ENCODE peak calls at places on chromosomes 3 and 15, in eight cellular contexts. O is endothelial cell of umbilical vein, B is A549, E is HCT116, Z is WTC11, I is K562, D is HepG2, Y is GM12878. U is an unnamed sample.

GRCh38 chr3:143596957-143597642 is 251.2 kb downstream of the SLC9A9 start:
- DNase-seq in O (no peak), Y (no peak), E (no peak), B (no peak), D (no peak), Z (peak), I (peak), U (no peak)

GRCh38 chr3:131543714-131544113 is 40.9 kb upstream of the MRPL3 start:
- DNase-seq in E (peak), B (no peak), I (no peak), O (peak), D (no peak), Z (no peak), Y (no peak), U (no peak)

GRCh38 chr3:83684199-83684598 is 1274.6 kb upstream of the CADM2 start:
- DNase-seq in O (no peak), E (no peak), B (no peak), I (no peak), Z (no peak), D (no peak), Y (no peak), U (no peak)

GRCh38 chr3:194871143-194871863 is 185.6 kb downstream of the FAM43A start:
- DNase-seq in O (peak), Y (no peak), E (peak), D (no peak), Z (peak), B (peak), I (no peak), U (peak)

GRCh38 chr3:12294885-12295580 is 6.2 kb downstream of the PPARG start:
- DNase-seq in E (peak), Y (no peak), D (no peak), B (peak), Z (no peak), I (no peak), O (no peak), U (no peak)

GRCh38 chr15:98663045-98663444 is 14.7 kb downstream of the IGF1R start:
- DNase-seq in E (no peak), B (no peak), Y (no peak), I (no peak), Z (no peak), O (no peak), D (no peak), U (no peak)

GRCh38 chr3:40745381-40746106 is 220.8 kb downstream of the ZNF621 start:
- DNase-seq in Z (no peak), E (no peak), I (no peak), Y (no peak), D (no peak), O (no peak), B (no peak), U (no peak)

GRCh38 chr15:89362203-89363101 is 27.8 kb upstream of the POLG start:
- DNase-seq in B (no peak), D (no peak), Y (no peak), I (peak), Z (no peak), E (no peak), O (no peak), U (no peak)

GRCh38 chr15:79440355-79440908 is 8.3 kb downstream of the MINAR1 start:
- DNase-seq in D (no peak), O (no peak), Y (no peak), E (no peak), Z (peak), B (no peak), I (no peak), U (no peak)

GRCh38 chr3:104070906-104071305 is 1295.8 kb upstream of the ALCAM start:
- DNase-seq in B (no peak), Y (no peak), Z (no peak), E (no peak), D (no peak), I (no peak), O (no peak), U (no peak)

GRCh38 chr3:64530434-64531049 is 157.3 kb downstream of the ADAMTS9 start:
- DNase-seq in I (peak), Z (peak), B (peak), O (peak), D (peak), Y (no peak), E (peak), U (peak)

GRCh38 chr3:98968347-98968746 is 66.9 kb upstream of the DCBLD2 start:
- DNase-seq in Z (no peak), O (peak), D (no peak), B (no peak), E (no peak), Y (no peak), I (no peak), U (no peak)

GRCh38 chr3:54891540-54891897 is 36.3 kb downstream of the LRTM1 start:
- DNase-seq in I (peak), E (no peak), D (peak), O (no peak), B (peak), Z (no peak), Y (no peak), U (peak)

GRCh38 chr3:108406661-108407206 is 103.7 kb downstream of the MYH15 start:
- DNase-seq in E (peak), Z (no peak), D (peak), I (peak), B (peak), O (peak), Y (peak), U (peak)

GRCh38 chr15:101490922-101491738 is 1.6 kb upstream of the PCSK6 start:
- DNase-seq in D (no peak), O (no peak), Y (no peak), B (no peak), E (no peak), I (no peak), Z (no peak), U (no peak)

GRCh38 chr3:8851703-8852102 is 82.3 kb upstream of the OXTR start:
- DNase-seq in B (no peak), O (no peak), Y (no peak), I (no peak), D (peak), Z (no peak), E (no peak), U (no peak)

GRCh38 chr15:57572463-57572862 is 19.2 kb upstream of the MYZAP start:
- DNase-seq in E (no peak), O (no peak), B (no peak), Z (no peak), I (no peak), D (no peak), Y (no peak), U (no peak)

GRCh38 chr15:60541784-60542617 is 63.1 kb upstream of the ICE2 start:
- DNase-seq in Z (no peak), O (no peak), D (no peak), I (no peak), B (no peak), Y (no peak), E (no peak), U (no peak)

GRCh38 chr3:57974796-57975388 is 33.3 kb upstream of the FLNB start:
- DNase-seq in Y (no peak), I (peak), E (peak), Z (no peak), D (peak), B (peak), O (peak), U (peak)

GRCh38 chr3:29514170-29514569 is 233.3 kb downstream of the RBMS3 start:
- DNase-seq in E (no peak), Z (no peak), D (no peak), B (no peak), I (no peak), Y (no peak), O (no peak), U (peak)

GRCh38 chr15:69593981-69594966 is 141.7 kb downstream of the RPLP1 start:
- DNase-seq in E (no peak), D (peak), O (no peak), Y (no peak), B (peak), Z (no peak), I (no peak), U (peak)

GRCh38 chr3:66469220-66469640 is 31.6 kb downstream of the LRIG1 start:
- DNase-seq in Z (no peak), D (no peak), I (no peak), Y (peak), O (no peak), B (no peak), E (no peak), U (no peak)

GRCh38 chr3:70863049-70863448 is 550.6 kb upstream of the MDFIC2 start:
- DNase-seq in Z (no peak), O (peak), Y (no peak), E (no peak), D (no peak), I (no peak), B (no peak), U (no peak)

GRCh38 chr3:170724599-170724998 is 138.7 kb upstream of the SLC7A14 start:
- DNase-seq in B (no peak), E (no peak), Y (no peak), O (no peak), Z (no peak), I (no peak), D (no peak), U (peak)

GRCh38 chr3:49674491-49674983 is 386 bp downstream of the APEH start:
- DNase-seq in O (no peak), D (no peak), Z (no peak), E (no peak), B (no peak), Y (no peak), I (no peak), U (no peak)

GRCh38 chr3:49670940-49671290 is 3.2 kb upstream of the APEH start:
- DNase-seq in D (no peak), I (no peak), B (no peak), O (no peak), Z (no peak), E (no peak), Y (no peak), U (no peak)

GRCh38 chr3:49673715-49674490 is at the start of gene APEH:
- DNase-seq in I (peak), B (peak), Z (peak), D (peak), Y (peak), E (peak), O (peak), U (peak)

GRCh38 chr3:49671291-49672288 is 2.6 kb upstream of the APEH start:
- DNase-seq in Y (peak), B (peak), O (peak), Z (peak), I (peak), E (peak), D (peak), U (peak)

GRCh38 chr3:49673131-49673714 is 928 bp upstream of the APEH start:
- DNase-seq in I (no peak), Y (no peak), D (peak), Z (no peak), O (no peak), B (peak), E (peak), U (peak)
- TF ChIP-seq MAX in I (peak), Y (no peak), D (no peak), Z (no peak), O (no peak), B (no peak), E (no peak), U (peak)

GRCh38 chr3:154427685-154428291 is 2.2 kb downstream of the GPR149 start:
- DNase-seq in Z (peak), I (no peak), D (no peak), B (no peak), O (no peak), E (no peak), Y (no peak), U (no peak)
- TF ChIP-seq MAX in Z (no peak), I (no peak), D (no peak), B (no peak), O (no peak), E (no peak), Y (no peak), U (no peak)

GRCh38 chr3:195916991-195917390 is 8.6 kb upstream of the TNK2 start:
- DNase-seq in Y (no peak), I (no peak), O (no peak), B (no peak), E (no peak), Z (no peak), D (no peak), U (no peak)

GRCh38 chr3:195911946-195912270 is 3.6 kb upstream of the TNK2 start:
- DNase-seq in I (peak), B (no peak), Z (no peak), Y (no peak), O (no peak), D (no peak), E (no peak), U (peak)

GRCh38 chr3:195916291-195916690 is 7.9 kb upstream of the TNK2 start:
- DNase-seq in O (no peak), Z (no peak), Y (no peak), D (no peak), B (no peak), E (no peak), I (no peak), U (no peak)

GRCh38 chr3:195913382-195913781 is 5.0 kb upstream of the TNK2 start:
- DNase-seq in B (no peak), Y (no peak), D (no peak), E (no peak), Z (no peak), O (no peak), I (no peak), U (no peak)

GRCh38 chr3:195914648-195915473 is 6.5 kb upstream of the TNK2 start:
- DNase-seq in D (peak), E (peak), I (peak), Z (peak), Y (peak), B (peak), O (peak), U (peak)
- TF ChIP-seq MAX in D (no peak), E (no peak), I (peak), Z (peak), Y (peak), B (peak), O (no peak), U (peak)

DNA sequence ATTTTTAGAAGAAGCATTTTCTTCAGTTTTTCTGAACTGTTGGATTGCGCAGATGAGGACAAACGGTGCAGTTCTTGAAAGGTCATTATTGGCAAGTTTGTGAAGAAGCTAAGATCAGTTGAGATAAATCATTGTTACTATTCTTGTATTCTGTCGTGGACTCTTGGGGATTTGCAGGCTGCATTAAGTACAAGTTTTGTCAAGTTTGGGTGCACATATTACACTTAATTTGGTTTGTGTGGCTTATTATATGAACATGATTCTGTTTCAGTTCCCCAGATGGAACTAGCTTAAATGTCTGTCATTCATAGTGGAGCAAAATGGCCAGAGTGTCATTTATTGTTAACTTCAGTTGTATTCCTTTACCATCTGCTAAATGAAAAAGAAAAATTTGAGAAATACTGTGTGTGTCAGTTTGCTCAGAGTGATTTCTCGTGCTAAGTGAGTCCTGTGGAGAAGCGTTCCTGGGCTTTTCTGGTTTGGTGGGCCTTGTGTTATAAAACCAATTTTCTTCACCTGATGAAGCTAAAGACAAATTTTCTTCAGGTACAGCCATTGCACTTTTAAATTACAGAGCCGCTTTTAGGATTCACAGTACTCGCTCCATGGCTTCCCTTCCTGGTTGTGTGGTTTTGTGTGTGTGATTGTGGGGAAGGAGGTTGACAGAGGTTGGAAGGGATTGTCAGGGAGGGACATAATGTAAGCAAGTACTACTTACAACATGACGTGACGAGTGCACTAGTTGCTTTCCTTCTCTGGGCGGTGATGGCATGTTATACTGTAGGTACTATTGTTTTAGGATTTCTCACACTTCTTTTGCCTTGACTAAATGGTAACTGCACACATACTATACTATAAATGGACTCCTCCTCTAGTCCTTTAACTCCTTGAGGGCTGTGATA is 1.7 kb downstream of the AKAP13 start:
- DNase-seq in B (no peak), Y (peak), D (no peak), I (no peak), O (peak), Z (no peak), E (no peak), U (peak)
- TF ChIP-seq MAX in B (no peak), Y (no peak), D (no peak), I (no peak), O (no peak), Z (no peak), E (no peak), U (no peak)

GRCh38 chr3:134364061-134364935 is 9.9 kb downstream of the AMOTL2 start:
- DNase-seq in E (peak), O (peak), I (peak), D (no peak), Y (no peak), B (peak), Z (peak), U (peak)
- TF ChIP-seq MAX in E (peak), O (no peak), I (no peak), D (no peak), Y (no peak), B (peak), Z (peak), U (no peak)

DNA sequence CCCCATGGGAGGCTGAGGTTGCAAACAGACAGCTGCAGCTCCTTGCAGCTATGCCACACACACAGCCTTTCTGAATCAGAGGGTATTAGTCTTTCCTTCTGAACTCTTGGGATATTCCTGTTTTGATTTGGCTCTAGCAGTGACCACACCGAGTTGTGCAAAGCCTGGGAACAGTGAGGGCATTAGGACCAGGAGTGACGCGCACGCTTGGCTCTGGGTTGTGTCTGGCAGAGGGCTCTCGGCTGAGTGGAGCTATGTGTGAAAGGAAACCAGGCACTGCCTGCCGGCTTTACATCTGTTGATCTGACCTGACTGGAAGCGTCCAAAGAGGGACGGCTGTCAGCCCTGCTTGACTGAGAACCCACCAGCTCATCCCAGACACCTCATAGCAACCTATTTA is at the start of gene GALNT15:
- DNase-seq in D (no peak), Z (no peak), E (no peak), B (no peak), Y (no peak), I (no peak), O (peak), U (no peak)
- TF ChIP-seq MAX in D (no peak), Z (no peak), E (no peak), B (no peak), Y (no peak), I (no peak), O (no peak), U (no peak)